ENCODE peak calls at places on chromosome 19, in seven cellular contexts. F, B, M, N, O, C and G are unnamed samples.

GRCh38 chr19:55091126-55091910 is 15.6 kb downstream of the EPS8L1 start:
- DNase-seq in C (no peak), M (no peak), B (no peak), F (no peak), O (no peak), N (no peak), G (no peak)

GRCh38 chr19:4657262-4657661 is 12.9 kb downstream of the MYDGF start:
- DNase-seq in N (no peak), M (no peak), B (no peak), C (no peak), F (no peak), O (no peak), G (no peak)

GRCh38 chr19:49071860-49072547 is 495 bp downstream of the KCNA7 start:
- DNase-seq in N (no peak), F (peak; percentile 92), M (no peak), B (peak; percentile 48), C (no peak), O (peak; percentile 95), G (peak; percentile 64)

GRCh38 chr19:491146-491741 is 5.0 kb upstream of the MADCAM1 start:
- DNase-seq in C (no peak), F (peak; percentile 60), B (no peak), O (peak; percentile 67), M (no peak), N (peak; percentile 36), G (peak; percentile 36)

GRCh38 chr19:40232949-40233810 is 6.7 kb upstream of the CCNP start:
- DNase-seq in C (no peak), N (no peak), B (no peak), F (no peak), M (no peak), O (no peak), G (no peak)

GRCh38 chr19:44816301-44816700 is 7.4 kb downstream of the BCAM start:
- DNase-seq in F (no peak), C (no peak), N (no peak), M (no peak), O (no peak), B (no peak), G (no peak)

GRCh38 chr19:4519521-4520277 is 1.4 kb upstream of the PLIN4 start:
- DNase-seq in O (no peak), N (no peak), B (no peak), C (peak; percentile 53), M (no peak), F (no peak), G (no peak)

GRCh38 chr19:50658438-50659317 is 9.4 kb downstream of the C19orf81 start:
- DNase-seq in C (no peak), O (peak; percentile 95), M (peak; percentile 64), B (peak; percentile 93), F (peak; percentile 94), N (peak; percentile 30), G (peak; percentile 91)

GRCh38 chr19:14774373-14774772 is 4.0 kb downstream of the ADGRE2 start:
- DNase-seq in B (no peak), F (peak; percentile 11), C (no peak), O (peak; percentile 29), M (no peak), N (no peak), G (no peak)

GRCh38 chr19:54558339-54558738 is 15.3 kb upstream of the LILRA2 start:
- DNase-seq in F (no peak), B (no peak), C (no peak), M (no peak), N (peak; percentile 12), O (no peak), G (no peak)

GRCh38 chr19:5358173-5358800 is 17.7 kb upstream of the PTPRS start:
- DNase-seq in F (no peak), O (no peak), M (peak; percentile 17), B (no peak), N (peak; percentile 25), C (no peak), G (no peak)

GRCh38 chr19:33055718-33056117 is 9.0 kb downstream of the RHPN2 start:
- DNase-seq in M (peak; percentile 49), B (peak; percentile 21), N (peak; percentile 66), C (no peak), F (no peak), O (no peak), G (peak; percentile 73)

GRCh38 chr19:12195501-12195860 is 32.6 kb downstream of the ZNF136 start:
- DNase-seq in B (peak; percentile 0), C (no peak), F (no peak), O (no peak), N (peak; percentile 31), M (no peak), G (peak; percentile 54)

GRCh38 chr19:1227655-1228054 is 10.2 kb downstream of the CBARP start:
- DNase-seq in B (no peak), F (no peak), C (no peak), N (no peak), O (no peak), M (no peak), G (no peak)

GRCh38 chr19:33868076-33868735 is 71.5 kb downstream of the KCTD15 start:
- DNase-seq in F (no peak), M (no peak), C (no peak), B (no peak), N (no peak), O (no peak), G (no peak)

GRCh38 chr19:17244618-17245534 is 843 bp downstream of the NR2F6 start:
- DNase-seq in M (no peak), F (no peak), B (no peak), C (no peak), N (peak; percentile 61), O (no peak), G (no peak)

GRCh38 chr19:33248954-33249613 is 23.4 kb upstream of the SLC7A10 start:
- DNase-seq in O (no peak), M (no peak), N (peak; percentile 99), B (no peak), C (no peak), F (no peak), G (peak; percentile 21)

GRCh38 chr19:2455481-2456300 is 1.1 kb downstream of the LMNB2 start:
- DNase-seq in C (peak; percentile 46), M (no peak), N (no peak), O (no peak), F (no peak), B (no peak), G (no peak)

GRCh38 chr19:44847144-44848035 is 1.3 kb downstream of the NECTIN2 start:
- DNase-seq in C (peak; percentile 92), B (peak; percentile 43), O (peak; percentile 78), F (peak; percentile 81), M (peak; percentile 58), N (peak; percentile 58), G (peak; percentile 76)

GRCh38 chr19:11982526-11982925 is 17.7 kb downstream of the ZNF763 start:
- DNase-seq in F (no peak), O (no peak), N (peak; percentile 61), B (no peak), C (no peak), M (no peak), G (no peak)

GRCh38 chr19:2087621-2088100 is 8.5 kb downstream of the MOB3A start:
- DNase-seq in O (no peak), M (no peak), F (no peak), N (no peak), C (no peak), B (no peak), G (no peak)

GRCh38 chr19:13401388-13401787 is 104.9 kb downstream of the CACNA1A start:
- DNase-seq in N (no peak), M (peak; percentile 46), B (no peak), C (peak; percentile 6), F (peak; percentile 46), O (peak; percentile 46), G (peak; percentile 76)

GRCh38 chr19:35334064-35334753 is 5.2 kb downstream of the CD22 start:
- DNase-seq in N (no peak), F (no peak), O (no peak), B (no peak), C (no peak), M (no peak), G (no peak)

GRCh38 chr19:14145381-14145780 is 9.0 kb upstream of the ASF1B start:
- DNase-seq in B (no peak), N (peak; percentile 75), O (no peak), C (no peak), M (no peak), F (no peak), G (no peak)

GRCh38 chr19:11539495-11540365 is 1.1 kb downstream of the CNN1 start:
- DNase-seq in C (peak; percentile 54), M (peak; percentile 22), B (no peak), O (peak; percentile 63), N (no peak), F (no peak), G (peak; percentile 89)

GRCh38 chr19:4717191-4717965 is 6.3 kb downstream of the DPP9 start:
- DNase-seq in N (peak; percentile 100), O (no peak), F (no peak), M (peak; percentile 70), C (no peak), B (no peak), G (no peak)

DNA sequence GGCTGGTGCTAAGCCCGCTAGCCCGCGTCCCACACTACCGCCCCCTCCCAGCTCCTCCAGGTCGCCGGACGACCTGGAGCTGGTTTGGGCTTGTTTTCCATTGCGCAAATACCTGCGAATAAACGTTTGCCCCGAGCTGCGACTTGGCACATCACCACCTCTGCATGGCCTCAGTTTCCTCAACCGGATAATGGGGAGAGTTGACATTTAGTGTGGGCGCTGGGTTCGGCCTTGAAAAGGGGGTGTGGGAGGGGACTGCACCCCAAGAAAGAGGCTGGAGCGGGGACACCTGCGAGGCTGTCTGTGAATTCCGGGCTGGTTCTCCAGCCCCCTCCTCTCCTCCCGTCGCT is 11.0 kb upstream of the JUND start:
- DNase-seq in C (no peak), N (peak; percentile 86), F (peak; percentile 71), M (no peak), O (peak; percentile 82), B (no peak), G (peak; percentile 94)
- H2BK120ac ChIP-seq in C (peak overlapping the region; percentile 94), N (peak overlapping the region; percentile 97), F (no peak overlapping the region), M (peak overlapping the region; percentile 94), O (peak overlapping the region; percentile 81), B (peak overlapping the region; percentile 93), G (peak overlapping the region; percentile 88)

GRCh38 chr19:46133101-46133627 is 8.7 kb upstream of the IGFL3 start:
- DNase-seq in N (peak; percentile 89), O (peak; percentile 57), B (peak; percentile 83), M (peak; percentile 97), C (peak; percentile 87), F (peak; percentile 88), G (peak; percentile 98)
- H2BK120ac ChIP-seq in N (peak overlapping the region; percentile 99), O (peak overlapping the region; percentile 76), B (peak overlapping the region; percentile 10), M (peak overlapping the region; percentile 95), C (peak overlapping the region; percentile 80), F (peak overlapping the region; percentile 96), G (no peak overlapping the region)

GRCh38 chr19:41741244-41741554 is 14.1 kb upstream of the CEACAM6 start:
- DNase-seq in C (no peak), F (no peak), O (no peak), M (no peak), N (no peak), B (no peak), G (no peak)
- H2BK120ac ChIP-seq in C (no peak overlapping the region), F (no peak overlapping the region), O (no peak overlapping the region), M (no peak overlapping the region), N (no peak overlapping the region), B (no peak overlapping the region), G (no peak overlapping the region)

DNA sequence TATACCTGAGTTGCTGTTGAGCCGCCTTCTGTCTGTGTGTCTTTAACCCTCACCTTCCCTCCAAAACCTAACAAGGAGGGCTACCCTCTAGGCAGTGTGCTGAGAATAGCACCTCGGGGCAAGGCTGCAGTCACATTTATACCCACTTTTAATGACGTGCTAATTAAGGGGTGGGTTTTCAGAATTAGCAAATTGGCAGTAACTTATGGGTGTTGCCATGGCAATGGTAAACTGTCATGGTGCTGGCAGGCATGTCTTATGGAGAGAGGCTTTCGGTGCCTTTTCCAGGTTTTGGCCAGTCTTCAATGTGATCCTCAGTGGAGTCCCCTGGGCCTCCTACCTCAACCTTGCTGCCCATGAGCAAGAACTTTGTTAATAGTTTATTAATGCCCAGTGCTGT is 1.2 kb upstream of the PNMA8A start:
- DNase-seq in O (no peak), F (no peak), B (no peak), N (no peak), M (no peak), C (no peak), G (peak; percentile 62)
- H2BK120ac ChIP-seq in O (no peak overlapping the region), F (no peak overlapping the region), B (no peak overlapping the region), N (no peak overlapping the region), M (no peak overlapping the region), C (no peak overlapping the region), G (no peak overlapping the region)